ENCODE peak calls at places on chromosomes 4 and X, in seven cellular contexts. O is A549, T is mucosa of gallbladder, B is amniotic stem cell, Y is T-helper 1 cell, J is T1000, S is NCI-H345. H is an unnamed sample.

GRCh38 chrX:17376381-17377046 is 1.5 kb downstream of the NHS start:
- DNase-seq in B (no peak), S (peak), T (no peak), J (no peak), O (peak), Y (no peak), H (no peak)

GRCh38 chrX:149829751-149830191 is 48.0 kb downstream of the MAGEA9 start:
- DNase-seq in O (no peak), J (no peak), S (no peak), T (no peak), Y (no peak), B (no peak), H (peak)

GRCh38 chr4:23083391-23083790 is 390.7 kb downstream of the GBA3 start:
- DNase-seq in T (no peak), S (no peak), J (no peak), Y (no peak), O (no peak), B (no peak), H (no peak)

GRCh38 chrX:10505726-10506125 is 114.7 kb downstream of the MID1 start:
- DNase-seq in O (no peak), T (no peak), J (no peak), B (no peak), S (no peak), Y (no peak), H (no peak)

GRCh38 chr4:1330761-1331590 is 16.0 kb upstream of the UVSSA start:
- DNase-seq in T (no peak), B (no peak), Y (no peak), S (no peak), O (no peak), J (no peak), H (no peak)

GRCh38 chr4:25970241-25970675 is 56.2 kb downstream of the SMIM20 start:
- DNase-seq in Y (no peak), T (peak), S (no peak), B (no peak), J (no peak), O (no peak), H (no peak)

GRCh38 chr4:126004936-126005335 is 690.2 kb downstream of the FAT4 start:
- DNase-seq in B (no peak), O (no peak), S (no peak), J (no peak), T (no peak), Y (no peak), H (no peak)

GRCh38 chrX:16665089-16665488 is 15.1 kb downstream of the S100G start:
- DNase-seq in O (no peak), B (no peak), Y (no peak), T (no peak), J (no peak), S (no peak), H (no peak)

H was measured in smooth muscle cell of the brain vasculature.